ENCODE peak calls at places on chromosomes 7 and 10, in ten cellular contexts. One of them, this sample, is unnamed.

GRCh38 chr10:109957092-109957797 is 33.9 kb upstream of the XPNPEP1 start:
- DNase-seq in NCI-H460: no peak
- DNase-seq in fibroblast of lung: no peak
- DNase-seq in GM20000: peak; percentile 60
- DNase-seq in Caki2: no peak
- DNase-seq in stimulated activated CD8-positive, alpha-beta memory T cell treated with anti-CD3 and anti-CD28 coated beads, Interleukin-15, amount 100 ng/mL, for 24 hours: no peak
- DNase-seq in omental fat pad: no peak
- DNase-seq in IMR-90: no peak
- DNase-seq in islet precursor cell: no peak
- DNase-seq in stimulated activated CD4-positive, alpha-beta T cell treated with anti-CD3 and anti-CD28 coated beads, Interleukin-2, amount 100 ng/mL, for 48 hours: no peak
- DNase-seq in this sample: no peak

GRCh38 chr7:129560831-129561230 is 50.7 kb upstream of the NRF1 start:
- DNase-seq in stimulated activated CD4-positive, alpha-beta T cell treated with anti-CD3 and anti-CD28 coated beads, Interleukin-2, amount 100 ng/mL, for 48 hours: no peak
- DNase-seq in NCI-H460: no peak
- DNase-seq in IMR-90: peak; percentile 36
- DNase-seq in islet precursor cell: no peak
- DNase-seq in GM20000: no peak
- DNase-seq in omental fat pad: no peak
- DNase-seq in Caki2: no peak
- DNase-seq in stimulated activated CD8-positive, alpha-beta memory T cell treated with anti-CD3 and anti-CD28 coated beads, Interleukin-15, amount 100 ng/mL, for 24 hours: no peak
- DNase-seq in fibroblast of lung: no peak
- DNase-seq in this sample: no peak

GRCh38 chr7:2523461-2523905 is 3.9 kb downstream of the LFNG start:
- DNase-seq in stimulated activated CD8-positive, alpha-beta memory T cell treated with anti-CD3 and anti-CD28 coated beads, Interleukin-15, amount 100 ng/mL, for 24 hours: no peak
- DNase-seq in NCI-H460: no peak
- DNase-seq in omental fat pad: no peak
- DNase-seq in fibroblast of lung: no peak
- DNase-seq in islet precursor cell: peak; percentile 83
- DNase-seq in stimulated activated CD4-positive, alpha-beta T cell treated with anti-CD3 and anti-CD28 coated beads, Interleukin-2, amount 100 ng/mL, for 48 hours: no peak
- DNase-seq in GM20000: no peak
- DNase-seq in IMR-90: no peak
- DNase-seq in Caki2: peak; percentile 45
- DNase-seq in this sample: no peak

GRCh38 chr10:118873080-118873737 is 118.4 kb upstream of the CACUL1 start:
- DNase-seq in NCI-H460: no peak
- DNase-seq in Caki2: peak; percentile 22
- DNase-seq in fibroblast of lung: peak; percentile 42
- DNase-seq in IMR-90: peak; percentile 7
- DNase-seq in islet precursor cell: no peak
- DNase-seq in GM20000: no peak
- DNase-seq in stimulated activated CD4-positive, alpha-beta T cell treated with anti-CD3 and anti-CD28 coated beads, Interleukin-2, amount 100 ng/mL, for 48 hours: no peak
- DNase-seq in omental fat pad: no peak
- DNase-seq in stimulated activated CD8-positive, alpha-beta memory T cell treated with anti-CD3 and anti-CD28 coated beads, Interleukin-15, amount 100 ng/mL, for 24 hours: no peak
- DNase-seq in this sample: no peak

GRCh38 chr7:5351508-5352265 is 68.9 kb downstream of the SLC29A4 start:
- DNase-seq in omental fat pad: no peak
- DNase-seq in stimulated activated CD8-positive, alpha-beta memory T cell treated with anti-CD3 and anti-CD28 coated beads, Interleukin-15, amount 100 ng/mL, for 24 hours: no peak
- DNase-seq in IMR-90: peak; percentile 21
- DNase-seq in NCI-H460: no peak
- DNase-seq in islet precursor cell: peak; percentile 77
- DNase-seq in Caki2: no peak
- DNase-seq in stimulated activated CD4-positive, alpha-beta T cell treated with anti-CD3 and anti-CD28 coated beads, Interleukin-2, amount 100 ng/mL, for 48 hours: no peak
- DNase-seq in GM20000: no peak
- DNase-seq in fibroblast of lung: no peak
- DNase-seq in this sample: no peak

GRCh38 chr10:129654461-129654860 is 187.4 kb downstream of the MGMT start:
- DNase-seq in NCI-H460: no peak
- DNase-seq in stimulated activated CD4-positive, alpha-beta T cell treated with anti-CD3 and anti-CD28 coated beads, Interleukin-2, amount 100 ng/mL, for 48 hours: no peak
- DNase-seq in stimulated activated CD8-positive, alpha-beta memory T cell treated with anti-CD3 and anti-CD28 coated beads, Interleukin-15, amount 100 ng/mL, for 24 hours: no peak
- DNase-seq in IMR-90: no peak
- DNase-seq in islet precursor cell: no peak
- DNase-seq in Caki2: no peak
- DNase-seq in GM20000: no peak
- DNase-seq in omental fat pad: no peak
- DNase-seq in fibroblast of lung: no peak
- DNase-seq in this sample: no peak

GRCh38 chr7:142872106-142872675 is 13.4 kb downstream of the TRPV6 start:
- DNase-seq in NCI-H460: no peak
- DNase-seq in omental fat pad: no peak
- DNase-seq in Caki2: no peak
- DNase-seq in GM20000: no peak
- DNase-seq in IMR-90: no peak
- DNase-seq in stimulated activated CD8-positive, alpha-beta memory T cell treated with anti-CD3 and anti-CD28 coated beads, Interleukin-15, amount 100 ng/mL, for 24 hours: no peak
- DNase-seq in fibroblast of lung: no peak
- DNase-seq in islet precursor cell: peak; percentile 49
- DNase-seq in stimulated activated CD4-positive, alpha-beta T cell treated with anti-CD3 and anti-CD28 coated beads, Interleukin-2, amount 100 ng/mL, for 48 hours: no peak
- DNase-seq in this sample: no peak

GRCh38 chr7:8065356-8065813 is 96.8 kb downstream of the GLCCI1 start:
- DNase-seq in fibroblast of lung: peak; percentile 91
- DNase-seq in NCI-H460: no peak
- DNase-seq in GM20000: no peak
- DNase-seq in stimulated activated CD4-positive, alpha-beta T cell treated with anti-CD3 and anti-CD28 coated beads, Interleukin-2, amount 100 ng/mL, for 48 hours: no peak
- DNase-seq in IMR-90: peak; percentile 88
- DNase-seq in islet precursor cell: no peak
- DNase-seq in omental fat pad: no peak
- DNase-seq in stimulated activated CD8-positive, alpha-beta memory T cell treated with anti-CD3 and anti-CD28 coated beads, Interleukin-15, amount 100 ng/mL, for 24 hours: no peak
- DNase-seq in Caki2: peak; percentile 5
- DNase-seq in this sample: peak; percentile 34

GRCh38 chr7:100942038-100942774 is 7.1 kb upstream of the MUC3A start:
- DNase-seq in stimulated activated CD8-positive, alpha-beta memory T cell treated with anti-CD3 and anti-CD28 coated beads, Interleukin-15, amount 100 ng/mL, for 24 hours: no peak
- DNase-seq in stimulated activated CD4-positive, alpha-beta T cell treated with anti-CD3 and anti-CD28 coated beads, Interleukin-2, amount 100 ng/mL, for 48 hours: no peak
- DNase-seq in islet precursor cell: no peak
- DNase-seq in GM20000: no peak
- DNase-seq in NCI-H460: peak; percentile 52
- DNase-seq in omental fat pad: no peak
- DNase-seq in Caki2: no peak
- DNase-seq in IMR-90: no peak
- DNase-seq in fibroblast of lung: peak; percentile 44
- DNase-seq in this sample: no peak

GRCh38 chr7:1719913-1720312 is 49.8 kb downstream of the ELFN1 start:
- DNase-seq in islet precursor cell: no peak
- DNase-seq in NCI-H460: no peak
- DNase-seq in GM20000: no peak
- DNase-seq in stimulated activated CD8-positive, alpha-beta memory T cell treated with anti-CD3 and anti-CD28 coated beads, Interleukin-15, amount 100 ng/mL, for 24 hours: no peak
- DNase-seq in fibroblast of lung: no peak
- DNase-seq in stimulated activated CD4-positive, alpha-beta T cell treated with anti-CD3 and anti-CD28 coated beads, Interleukin-2, amount 100 ng/mL, for 48 hours: no peak
- DNase-seq in IMR-90: no peak
- DNase-seq in omental fat pad: no peak
- DNase-seq in Caki2: no peak
- DNase-seq in this sample: no peak

GRCh38 chr10:46079831-46080585 is 33.9 kb upstream of the MSMB start:
- DNase-seq in Caki2: no peak
- DNase-seq in fibroblast of lung: no peak
- DNase-seq in islet precursor cell: no peak
- DNase-seq in omental fat pad: no peak
- DNase-seq in stimulated activated CD4-positive, alpha-beta T cell treated with anti-CD3 and anti-CD28 coated beads, Interleukin-2, amount 100 ng/mL, for 48 hours: no peak
- DNase-seq in NCI-H460: no peak
- DNase-seq in IMR-90: no peak
- DNase-seq in GM20000: no peak
- DNase-seq in stimulated activated CD8-positive, alpha-beta memory T cell treated with anti-CD3 and anti-CD28 coated beads, Interleukin-15, amount 100 ng/mL, for 24 hours: no peak
- DNase-seq in this sample: no peak

GRCh38 chr10:131961047-131961776 is 20.5 kb downstream of the BNIP3 start:
- DNase-seq in stimulated activated CD4-positive, alpha-beta T cell treated with anti-CD3 and anti-CD28 coated beads, Interleukin-2, amount 100 ng/mL, for 48 hours: no peak
- DNase-seq in omental fat pad: no peak
- DNase-seq in stimulated activated CD8-positive, alpha-beta memory T cell treated with anti-CD3 and anti-CD28 coated beads, Interleukin-15, amount 100 ng/mL, for 24 hours: no peak
- DNase-seq in Caki2: no peak
- DNase-seq in GM20000: no peak
- DNase-seq in islet precursor cell: no peak
- DNase-seq in fibroblast of lung: no peak
- DNase-seq in IMR-90: no peak
- DNase-seq in NCI-H460: no peak
- DNase-seq in this sample: no peak

GRCh38 chr10:32065871-32066270 is 9.6 kb upstream of the KIF5B start:
- DNase-seq in islet precursor cell: no peak
- DNase-seq in IMR-90: peak; percentile 76
- DNase-seq in stimulated activated CD4-positive, alpha-beta T cell treated with anti-CD3 and anti-CD28 coated beads, Interleukin-2, amount 100 ng/mL, for 48 hours: no peak
- DNase-seq in omental fat pad: no peak
- DNase-seq in NCI-H460: no peak
- DNase-seq in fibroblast of lung: peak; percentile 80
- DNase-seq in Caki2: no peak
- DNase-seq in GM20000: no peak
- DNase-seq in stimulated activated CD8-positive, alpha-beta memory T cell treated with anti-CD3 and anti-CD28 coated beads, Interleukin-15, amount 100 ng/mL, for 24 hours: no peak
- DNase-seq in this sample: no peak

GRCh38 chr7:511476-512145 is 8.0 kb downstream of the PDGFA start:
- DNase-seq in Caki2: no peak
- DNase-seq in islet precursor cell: peak; percentile 64
- DNase-seq in IMR-90: no peak
- DNase-seq in stimulated activated CD8-positive, alpha-beta memory T cell treated with anti-CD3 and anti-CD28 coated beads, Interleukin-15, amount 100 ng/mL, for 24 hours: no peak
- DNase-seq in omental fat pad: no peak
- DNase-seq in stimulated activated CD4-positive, alpha-beta T cell treated with anti-CD3 and anti-CD28 coated beads, Interleukin-2, amount 100 ng/mL, for 48 hours: no peak
- DNase-seq in GM20000: no peak
- DNase-seq in NCI-H460: no peak
- DNase-seq in fibroblast of lung: no peak
- DNase-seq in this sample: no peak

GRCh38 chr7:79298145-79298760 is 155.2 kb downstream of the MAGI2 start:
- DNase-seq in NCI-H460: peak; percentile 48
- DNase-seq in Caki2: no peak
- DNase-seq in stimulated activated CD8-positive, alpha-beta memory T cell treated with anti-CD3 and anti-CD28 coated beads, Interleukin-15, amount 100 ng/mL, for 24 hours: no peak
- DNase-seq in fibroblast of lung: peak; percentile 84
- DNase-seq in IMR-90: peak; percentile 79
- DNase-seq in omental fat pad: no peak
- DNase-seq in islet precursor cell: no peak
- DNase-seq in GM20000: peak; percentile 14
- DNase-seq in stimulated activated CD4-positive, alpha-beta T cell treated with anti-CD3 and anti-CD28 coated beads, Interleukin-2, amount 100 ng/mL, for 48 hours: no peak
- DNase-seq in this sample: peak; percentile 45

GRCh38 chr7:51249187-51249945 is 67.2 kb downstream of the COBL start:
- DNase-seq in GM20000: no peak
- DNase-seq in IMR-90: no peak
- DNase-seq in Caki2: no peak
- DNase-seq in islet precursor cell: peak; percentile 86
- DNase-seq in stimulated activated CD4-positive, alpha-beta T cell treated with anti-CD3 and anti-CD28 coated beads, Interleukin-2, amount 100 ng/mL, for 48 hours: no peak
- DNase-seq in fibroblast of lung: no peak
- DNase-seq in NCI-H460: no peak
- DNase-seq in stimulated activated CD8-positive, alpha-beta memory T cell treated with anti-CD3 and anti-CD28 coated beads, Interleukin-15, amount 100 ng/mL, for 24 hours: no peak
- DNase-seq in omental fat pad: no peak
- DNase-seq in this sample: no peak

GRCh38 chr7:64951250-64951848 is 39.5 kb downstream of the ZNF117 start:
- DNase-seq in islet precursor cell: no peak
- DNase-seq in stimulated activated CD4-positive, alpha-beta T cell treated with anti-CD3 and anti-CD28 coated beads, Interleukin-2, amount 100 ng/mL, for 48 hours: no peak
- DNase-seq in stimulated activated CD8-positive, alpha-beta memory T cell treated with anti-CD3 and anti-CD28 coated beads, Interleukin-15, amount 100 ng/mL, for 24 hours: no peak
- DNase-seq in IMR-90: peak; percentile 54
- DNase-seq in GM20000: peak; percentile 72
- DNase-seq in fibroblast of lung: peak; percentile 65
- DNase-seq in omental fat pad: no peak
- DNase-seq in NCI-H460: peak; percentile 50
- DNase-seq in Caki2: peak; percentile 9
- DNase-seq in this sample: peak; percentile 51

GRCh38 chr10:69864321-69864720 is 62.6 kb downstream of the COL13A1 start:
- DNase-seq in NCI-H460: peak; percentile 5
- DNase-seq in GM20000: no peak
- DNase-seq in omental fat pad: no peak
- DNase-seq in fibroblast of lung: peak; percentile 70
- DNase-seq in stimulated activated CD4-positive, alpha-beta T cell treated with anti-CD3 and anti-CD28 coated beads, Interleukin-2, amount 100 ng/mL, for 48 hours: no peak
- DNase-seq in stimulated activated CD8-positive, alpha-beta memory T cell treated with anti-CD3 and anti-CD28 coated beads, Interleukin-15, amount 100 ng/mL, for 24 hours: no peak
- DNase-seq in Caki2: peak; percentile 35
- DNase-seq in islet precursor cell: no peak
- DNase-seq in IMR-90: peak; percentile 93
- DNase-seq in this sample: peak; percentile 86

GRCh38 chr10:4652111-4653010 is 173.6 kb upstream of the AKR1E2 start:
- DNase-seq in islet precursor cell: no peak
- DNase-seq in stimulated activated CD4-positive, alpha-beta T cell treated with anti-CD3 and anti-CD28 coated beads, Interleukin-2, amount 100 ng/mL, for 48 hours: peak; percentile 14
- DNase-seq in NCI-H460: no peak
- DNase-seq in stimulated activated CD8-positive, alpha-beta memory T cell treated with anti-CD3 and anti-CD28 coated beads, Interleukin-15, amount 100 ng/mL, for 24 hours: no peak
- DNase-seq in fibroblast of lung: no peak
- DNase-seq in omental fat pad: no peak
- DNase-seq in Caki2: no peak
- DNase-seq in IMR-90: no peak
- DNase-seq in GM20000: no peak
- DNase-seq in this sample: no peak

GRCh38 chr7:130878785-130879184 is 144.8 kb upstream of the KLF14 start:
- DNase-seq in stimulated activated CD4-positive, alpha-beta T cell treated with anti-CD3 and anti-CD28 coated beads, Interleukin-2, amount 100 ng/mL, for 48 hours: no peak
- DNase-seq in Caki2: no peak
- DNase-seq in omental fat pad: no peak
- DNase-seq in NCI-H460: no peak
- DNase-seq in IMR-90: peak; percentile 52
- DNase-seq in fibroblast of lung: no peak
- DNase-seq in stimulated activated CD8-positive, alpha-beta memory T cell treated with anti-CD3 and anti-CD28 coated beads, Interleukin-15, amount 100 ng/mL, for 24 hours: no peak
- DNase-seq in islet precursor cell: no peak
- DNase-seq in GM20000: no peak
- DNase-seq in this sample: no peak

GRCh38 chr7:47256016-47256415 is 325.9 kb downstream of the TNS3 start:
- DNase-seq in IMR-90: no peak
- DNase-seq in islet precursor cell: no peak
- DNase-seq in fibroblast of lung: no peak
- DNase-seq in stimulated activated CD4-positive, alpha-beta T cell treated with anti-CD3 and anti-CD28 coated beads, Interleukin-2, amount 100 ng/mL, for 48 hours: no peak
- DNase-seq in Caki2: no peak
- DNase-seq in stimulated activated CD8-positive, alpha-beta memory T cell treated with anti-CD3 and anti-CD28 coated beads, Interleukin-15, amount 100 ng/mL, for 24 hours: no peak
- DNase-seq in GM20000: no peak
- DNase-seq in omental fat pad: no peak
- DNase-seq in NCI-H460: no peak
- DNase-seq in this sample: no peak

GRCh38 chr7:80220022-80220421 is 85.4 kb downstream of the GNAI1 start:
- DNase-seq in NCI-H460: no peak
- DNase-seq in omental fat pad: no peak
- DNase-seq in Caki2: no peak
- DNase-seq in stimulated activated CD4-positive, alpha-beta T cell treated with anti-CD3 and anti-CD28 coated beads, Interleukin-2, amount 100 ng/mL, for 48 hours: no peak
- DNase-seq in stimulated activated CD8-positive, alpha-beta memory T cell treated with anti-CD3 and anti-CD28 coated beads, Interleukin-15, amount 100 ng/mL, for 24 hours: no peak
- DNase-seq in fibroblast of lung: no peak
- DNase-seq in GM20000: no peak
- DNase-seq in IMR-90: no peak
- DNase-seq in islet precursor cell: no peak
- DNase-seq in this sample: no peak

GRCh38 chr7:39582536-39582935 is 16.3 kb downstream of the YAE1 start:
- DNase-seq in stimulated activated CD4-positive, alpha-beta T cell treated with anti-CD3 and anti-CD28 coated beads, Interleukin-2, amount 100 ng/mL, for 48 hours: no peak
- DNase-seq in Caki2: no peak
- DNase-seq in IMR-90: no peak
- DNase-seq in omental fat pad: no peak
- DNase-seq in fibroblast of lung: no peak
- DNase-seq in GM20000: no peak
- DNase-seq in stimulated activated CD8-positive, alpha-beta memory T cell treated with anti-CD3 and anti-CD28 coated beads, Interleukin-15, amount 100 ng/mL, for 24 hours: no peak
- DNase-seq in NCI-H460: no peak
- DNase-seq in islet precursor cell: peak; percentile 56
- DNase-seq in this sample: no peak